ENCODE peak calls at places on chromosomes 12 and 14, in six cellular contexts. J, Z, D, A, H and V are unnamed samples.

GRCh38 chr14:58765375-58765774 is 127.6 kb downstream of the DACT1 start:
- DNase-seq in J (no peak), Z (no peak), D (no peak), A (no peak), H (no peak), V (no peak)

GRCh38 chr12:124847675-124848074 is 16.0 kb downstream of the SCARB1 start:
- DNase-seq in J (no peak), Z (peak), D (no peak), A (peak), H (no peak), V (no peak)

GRCh38 chr12:55188974-55189556 is 31.8 kb upstream of the OR10A7 start:
- DNase-seq in J (peak), Z (no peak), D (peak), A (peak), H (no peak), V (peak)

GRCh38 chr12:124002021-124002640 is 29.1 kb downstream of the ZNF664 start:
- DNase-seq in J (no peak), Z (no peak), D (no peak), A (no peak), H (no peak), V (no peak)

GRCh38 chr12:18158774-18159557 is 69.0 kb upstream of the RERGL start:
- DNase-seq in J (peak), Z (no peak), D (no peak), A (no peak), H (no peak), V (no peak)

GRCh38 chr12:2324375-2324774 is 271.6 kb downstream of the CACNA1C start:
- DNase-seq in J (no peak), Z (no peak), D (no peak), A (no peak), H (no peak), V (peak)

GRCh38 chr14:103463149-103463548 is 59.5 kb downstream of the CKB start:
- DNase-seq in J (no peak), Z (no peak), D (no peak), A (no peak), H (no peak), V (no peak)

GRCh38 chr12:9869307-9870161 is at the start of gene CLEC2B:
- DNase-seq in J (no peak), Z (peak), D (no peak), A (no peak), H (peak), V (no peak)

GRCh38 chr12:72015895-72016294 is 77.2 kb downstream of the TPH2 start:
- DNase-seq in J (no peak), Z (no peak), D (no peak), A (no peak), H (no peak), V (no peak)

GRCh38 chr12:1870086-1870485 is 48.4 kb downstream of the CACNA2D4 start:
- DNase-seq in J (no peak), Z (no peak), D (no peak), A (no peak), H (no peak), V (no peak)

GRCh38 chr14:94050231-94050880 is 24.2 kb downstream of the OTUB2 start:
- DNase-seq in J (no peak), Z (no peak), D (no peak), A (no peak), H (no peak), V (no peak)

GRCh38 chr14:95197498-95198010 is 40.2 kb upstream of the DICER1 start:
- DNase-seq in J (no peak), Z (no peak), D (no peak), A (peak), H (no peak), V (no peak)

GRCh38 chr14:103861413-103862392 is 14.3 kb upstream of the PPP1R13B start:
- DNase-seq in J (no peak), Z (no peak), D (no peak), A (no peak), H (no peak), V (no peak)

GRCh38 chr12:113700943-113701342 is 229.3 kb upstream of the LHX5 start:
- DNase-seq in J (no peak), Z (no peak), D (no peak), A (no peak), H (no peak), V (no peak)

GRCh38 chr12:23906329-23906728 is 43.1 kb downstream of the SOX5 start:
- DNase-seq in J (no peak), Z (no peak), D (no peak), A (no peak), H (no peak), V (no peak)

GRCh38 chr14:76761198-76761848 is at the start of gene VASH1:
- DNase-seq in J (peak), Z (no peak), D (no peak), A (peak), H (peak), V (peak)

GRCh38 chr14:61472025-61472672 is 150.8 kb downstream of the PRKCH start:
- DNase-seq in J (peak), Z (no peak), D (no peak), A (no peak), H (no peak), V (no peak)

GRCh38 chr14:26383286-26383685 is 214.5 kb downstream of the NOVA1 start:
- DNase-seq in J (no peak), Z (no peak), D (no peak), A (no peak), H (no peak), V (no peak)

GRCh38 chr14:72970824-72971434 is 44.7 kb downstream of the DCAF4 start:
- DNase-seq in J (no peak), Z (no peak), D (no peak), A (no peak), H (no peak), V (no peak)

GRCh38 chr12:66726531-66726930 is 47.7 kb upstream of the GRIP1 start:
- DNase-seq in J (no peak), Z (no peak), D (no peak), A (no peak), H (no peak), V (no peak)

GRCh38 chr12:94818970-94819369 is 168.6 kb upstream of the TMCC3 start:
- DNase-seq in J (no peak), Z (no peak), D (no peak), A (no peak), H (no peak), V (no peak)

GRCh38 chr14:21191809-21192446 is 36.1 kb upstream of the OR5AU1 start:
- DNase-seq in J (peak), Z (peak), D (peak), A (peak), H (peak), V (peak)

GRCh38 chr14:91038439-91038838 is 22.0 kb downstream of the RPS6KA5 start:
- DNase-seq in J (no peak), Z (peak), D (peak), A (no peak), H (no peak), V (no peak)

DNA sequence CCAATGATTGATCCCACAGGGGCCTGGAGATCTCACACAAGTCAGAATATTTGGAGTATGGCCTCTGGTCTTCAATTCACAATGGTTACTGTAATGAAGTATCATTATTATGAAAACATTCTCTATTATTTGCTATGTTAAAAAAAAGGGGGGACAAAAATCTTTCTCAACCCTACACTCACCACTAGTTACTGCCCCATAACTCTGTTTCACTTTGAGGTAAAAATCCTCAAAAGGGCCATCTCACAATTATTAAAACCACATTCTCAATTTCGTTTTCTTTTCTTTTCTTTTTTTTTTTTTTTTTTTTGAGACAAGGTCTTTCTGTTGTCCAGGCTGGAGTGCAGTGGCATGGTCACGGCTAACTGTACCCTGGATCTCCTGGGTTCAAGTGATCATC is 59.6 kb upstream of the KCNC2 start:
- DNase-seq in J (no peak), Z (no peak), D (no peak), A (no peak), H (no peak), V (no peak)
- TF ChIP-seq POLR2A in J (no peak), Z (no peak), D (no peak), A (no peak), H (no peak), V (no peak)

GRCh38 chr12:3622732-3623690 is 129.9 kb downstream of the CRACR2A start:
- DNase-seq in J (no peak), Z (no peak), D (no peak), A (no peak), H (no peak), V (no peak)
- TF ChIP-seq POLR2A in J (no peak), Z (no peak), D (no peak), A (no peak), H (no peak), V (no peak)

GRCh38 chr12:50927766-50928224 is 24.5 kb upstream of the HIGD1C start:
- DNase-seq in J (no peak), Z (no peak), D (no peak), A (no peak), H (no peak), V (no peak)
- TF ChIP-seq POLR2A in J (no peak), Z (no peak), D (no peak), A (no peak), H (no peak), V (no peak)

GRCh38 chr12:46382974-46383653 is 10.5 kb upstream of the SLC38A2 start:
- DNase-seq in J (peak), Z (peak), D (peak), A (peak), H (peak), V (peak)
- TF ChIP-seq POLR2A in J (peak), Z (peak), D (no peak), A (peak), H (peak), V (peak)

DNA sequence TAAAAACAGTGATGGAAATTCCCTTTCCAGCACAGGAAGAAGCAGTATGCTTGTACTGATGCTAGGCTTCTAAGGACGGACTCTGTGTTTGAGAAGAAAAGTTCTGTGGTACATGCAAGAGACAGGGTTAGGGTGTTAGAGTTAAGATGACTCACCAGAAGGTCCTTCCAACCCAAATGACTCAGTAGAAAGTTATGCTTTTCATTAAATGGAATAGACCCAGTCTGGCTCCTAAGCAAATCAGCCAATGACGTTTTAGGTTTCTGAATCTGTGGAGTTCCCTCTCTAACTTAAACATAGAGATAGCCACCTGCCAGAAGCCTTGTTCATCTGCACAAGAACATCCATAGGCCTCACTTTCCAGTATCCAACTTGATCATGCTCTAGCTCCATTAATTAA is 5.7 kb downstream of the PTHLH start:
- DNase-seq in J (peak), Z (no peak), D (no peak), A (no peak), H (no peak), V (no peak)
- TF ChIP-seq POLR2A in J (no peak), Z (no peak), D (no peak), A (no peak), H (no peak), V (no peak)

GRCh38 chr14:31229638-31230229 is 22.1 kb upstream of the HECTD1 start:
- DNase-seq in J (peak), Z (peak), D (peak), A (peak), H (peak), V (peak)
- TF ChIP-seq POLR2A in J (no peak), Z (no peak), D (no peak), A (no peak), H (no peak), V (peak)

GRCh38 chr12:12560587-12561304 is 1.9 kb downstream of the DUSP16 start:
- DNase-seq in J (peak), Z (peak), D (peak), A (peak), H (peak), V (peak)

GRCh38 chr12:12562016-12562483 is 613 bp downstream of the DUSP16 start:
- DNase-seq in J (no peak), Z (peak), D (peak), A (no peak), H (peak), V (peak)

GRCh38 chr12:12559699-12560296 is 2.9 kb downstream of the DUSP16 start:
- DNase-seq in J (no peak), Z (no peak), D (no peak), A (no peak), H (no peak), V (no peak)

GRCh38 chr12:12562585-12563245 is at the start of gene DUSP16:
- DNase-seq in J (peak), Z (peak), D (peak), A (peak), H (peak), V (peak)

DNA sequence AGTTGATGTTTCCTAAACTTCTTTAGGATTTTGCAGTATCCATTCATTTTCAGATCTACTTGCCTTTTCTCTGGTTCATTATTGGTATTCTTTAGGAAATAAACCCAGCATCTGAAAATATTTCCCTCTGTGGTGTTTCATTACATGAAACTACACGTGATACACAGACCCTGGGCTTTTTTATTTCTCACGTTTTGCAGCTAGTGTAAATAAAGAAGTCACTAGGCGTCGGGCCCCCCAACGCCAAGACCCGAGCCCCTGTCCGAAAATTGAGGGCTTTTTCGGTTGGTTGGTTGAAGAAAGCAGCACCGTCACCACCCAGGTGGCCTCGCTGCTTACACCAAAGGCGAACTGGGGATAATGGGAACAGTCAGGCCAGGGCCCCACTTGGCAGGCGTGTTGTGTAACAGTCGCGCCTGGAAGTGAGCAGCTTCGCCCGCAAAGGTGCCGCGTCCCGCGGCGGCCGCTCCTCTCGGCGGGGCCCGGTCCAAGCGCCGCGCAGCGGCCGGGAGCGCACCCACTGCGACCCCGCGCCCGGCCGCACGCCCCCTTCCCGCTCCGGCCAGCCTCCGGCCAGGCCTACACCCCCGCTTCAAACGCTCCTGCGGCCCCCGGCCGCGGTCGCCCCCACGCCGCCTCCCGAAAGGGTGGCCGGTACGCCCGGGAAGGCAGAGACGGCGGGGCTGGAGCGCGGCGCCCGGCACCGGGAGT is 1.2 kb downstream of the DUSP16 start:
- DNase-seq in J (no peak), Z (peak), D (peak), A (peak), H (peak), V (peak)
- TF ChIP-seq POLR2A in J (peak), Z (no peak), D (no peak), A (no peak), H (no peak), V (peak)

GRCh38 chr14:92657457-92658142 is 90.8 kb downstream of the LGMN start:
- DNase-seq in J (no peak), Z (no peak), D (peak), A (no peak), H (no peak), V (peak)
- TF ChIP-seq POLR2A in J (no peak), Z (no peak), D (no peak), A (no peak), H (no peak), V (no peak)